ENCODE peak calls at places on chromosomes 2 and 18, in six cellular contexts. T, A, C, N, Z and G are unnamed samples.

GRCh38 chr2:109256921-109257320 is 127.9 kb downstream of the SH3RF3 start:
- DNase-seq in T (no peak), A (no peak), C (peak), N (no peak), Z (no peak), G (no peak)

GRCh38 chr2:224772494-224772893 is 56.3 kb upstream of the CCDC195 start:
- DNase-seq in T (peak), A (no peak), C (no peak), N (no peak), Z (peak), G (no peak)

GRCh38 chr2:138698428-138698827 is 81.8 kb downstream of the NXPH2 start:
- DNase-seq in T (no peak), A (no peak), C (no peak), N (no peak), Z (no peak), G (no peak)

GRCh38 chr18:36594621-36595020 is 234.2 kb downstream of the TPGS2 start:
- DNase-seq in T (no peak), A (no peak), C (no peak), N (no peak), Z (no peak), G (no peak)

GRCh38 chr2:239846789-239847676 is 178.1 kb downstream of the NDUFA10 start:
- DNase-seq in T (no peak), A (no peak), C (no peak), N (no peak), Z (no peak), G (no peak)

GRCh38 chr2:219001577-219002394 is 8.6 kb upstream of the CRYBA2 start:
- DNase-seq in T (peak), A (no peak), C (no peak), N (peak), Z (peak), G (no peak)

GRCh38 chr2:148026573-148026972 is 5.7 kb downstream of the MBD5 start:
- DNase-seq in T (no peak), A (no peak), C (no peak), N (no peak), Z (no peak), G (no peak)

GRCh38 chr2:100660851-100661584 is 98.2 kb downstream of the PDCL3 start:
- DNase-seq in T (no peak), A (no peak), C (no peak), N (no peak), Z (no peak), G (no peak)

GRCh38 chr2:189580267-189580661 is 322 bp downstream of the SLC40A1 start:
- DNase-seq in T (no peak), A (no peak), C (no peak), N (peak), Z (peak), G (no peak)

GRCh38 chr2:16713011-16713423 is 47.4 kb upstream of the CYRIA start:
- DNase-seq in T (no peak), A (no peak), C (no peak), N (no peak), Z (peak), G (no peak)

GRCh38 chr2:189521686-189522434 is 58.7 kb downstream of the SLC40A1 start:
- DNase-seq in T (peak), A (no peak), C (peak), N (no peak), Z (no peak), G (no peak)

GRCh38 chr18:22560283-22560627 is 142.5 kb upstream of the CTAGE1 start:
- DNase-seq in T (no peak), A (no peak), C (no peak), N (no peak), Z (no peak), G (no peak)

GRCh38 chr2:120600786-120601185 is 134.9 kb upstream of the GLI2 start:
- DNase-seq in T (no peak), A (no peak), C (no peak), N (no peak), Z (no peak), G (no peak)

GRCh38 chr2:160613466-160614153 is 120.0 kb upstream of the RBMS1 start:
- DNase-seq in T (no peak), A (no peak), C (peak), N (no peak), Z (no peak), G (no peak)

GRCh38 chr2:209579236-209579749 is 155.4 kb downstream of the MAP2 start:
- DNase-seq in T (peak), A (no peak), C (peak), N (no peak), Z (peak), G (peak)

GRCh38 chr2:241224068-241224850 is 35.8 kb downstream of the ANO7 start:
- DNase-seq in T (no peak), A (no peak), C (peak), N (no peak), Z (no peak), G (no peak)

GRCh38 chr18:44895176-44895798 is 214.6 kb downstream of the SETBP1 start:
- DNase-seq in T (no peak), A (no peak), C (peak), N (peak), Z (peak), G (no peak)

GRCh38 chr2:119106301-119106897 is 52.2 kb downstream of the C1QL2 start:
- DNase-seq in T (no peak), A (no peak), C (no peak), N (peak), Z (no peak), G (peak)

GRCh38 chr2:32363588-32363987 is 6.8 kb downstream of the BIRC6 start:
- DNase-seq in T (no peak), A (no peak), C (peak), N (no peak), Z (no peak), G (no peak)